ENCODE peak calls at places on chromosome 1, in eight cellular contexts. P, K, Y, J, M, L, R and F are unnamed samples. For H3K27me3, the result is how much of the 10 kb centered on the place peaks cover.

GRCh38 chr1:208041505-208041904 is 130.6 kb upstream of the CD34 start:
- DNase-seq in P (no peak), K (no peak), Y (no peak), J (no peak), M (no peak), L (no peak), R (no peak), F (no peak)

GRCh38 chr1:7490576-7490975 is 280.5 kb upstream of the VAMP3 start:
- DNase-seq in P (no peak), K (no peak), Y (no peak), J (no peak), M (no peak), L (no peak), R (no peak), F (no peak)

GRCh38 chr1:234845097-234845660 is 235.2 kb upstream of the IRF2BP2 start:
- DNase-seq in P (peak), K (no peak), Y (no peak), J (no peak), M (no peak), L (no peak), R (peak), F (peak)

GRCh38 chr1:74344396-74344795 is 109.2 kb downstream of the TNNI3K start:
- DNase-seq in P (no peak), K (no peak), Y (no peak), J (no peak), M (no peak), L (no peak), R (no peak), F (no peak)

GRCh38 chr1:86788300-86789206 is 84.2 kb downstream of the SH3GLB1 start:
- DNase-seq in P (peak), K (peak), Y (no peak), J (peak), M (no peak), L (peak), R (no peak), F (no peak)

GRCh38 chr1:118926261-118926660 is 61.9 kb downstream of the TBX15 start:
- DNase-seq in P (no peak), K (no peak), Y (no peak), J (no peak), M (no peak), L (no peak), R (no peak), F (no peak)

GRCh38 chr1:84569216-84569615 is 5.0 kb downstream of the CTBS start:
- DNase-seq in P (no peak), K (no peak), Y (no peak), J (no peak), M (no peak), L (no peak), R (no peak), F (no peak)

GRCh38 chr1:208004851-208005250 is 93.9 kb upstream of the CD34 start:
- DNase-seq in P (no peak), K (no peak), Y (no peak), J (no peak), M (no peak), L (no peak), R (no peak), F (no peak)

GRCh38 chr1:201511925-201512539 is 5.1 kb upstream of the CSRP1 start:
- DNase-seq in P (peak), K (peak), Y (peak), J (peak), M (no peak), L (peak), R (no peak), F (no peak)

GRCh38 chr1:100414693-100415092 is 62.4 kb downstream of the CDC14A start:
- DNase-seq in P (no peak), K (no peak), Y (no peak), J (no peak), M (no peak), L (no peak), R (no peak), F (no peak)

GRCh38 chr1:198205021-198205684 is 48.4 kb downstream of the NEK7 start:
- DNase-seq in P (no peak), K (no peak), Y (no peak), J (no peak), M (no peak), L (peak), R (no peak), F (no peak)

GRCh38 chr1:203366476-203366875 is 15.6 kb upstream of the FMOD start:
- DNase-seq in P (no peak), K (no peak), Y (no peak), J (no peak), M (no peak), L (no peak), R (no peak), F (no peak)

GRCh38 chr1:225454733-225455132 is 26.9 kb upstream of the LBR start:
- DNase-seq in P (peak), K (no peak), Y (peak), J (peak), M (no peak), L (no peak), R (no peak), F (no peak)

GRCh38 chr1:36912365-36912840 is 121.9 kb downstream of the GRIK3 start:
- DNase-seq in P (no peak), K (no peak), Y (no peak), J (peak), M (no peak), L (no peak), R (no peak), F (no peak)

GRCh38 chr1:150186789-150187559 is 37.3 kb downstream of the PLEKHO1 start:
- DNase-seq in P (peak), K (no peak), Y (no peak), J (no peak), M (no peak), L (peak), R (peak), F (peak)

GRCh38 chr1:42931911-42932422 is 26.7 kb downstream of the SLC2A1 start:
- DNase-seq in P (no peak), K (peak), Y (no peak), J (peak), M (peak), L (peak), R (peak), F (peak)

GRCh38 chr1:58006421-58007032 is 540.0 kb downstream of the OMA1 start:
- DNase-seq in P (no peak), K (no peak), Y (no peak), J (no peak), M (no peak), L (no peak), R (no peak), F (no peak)

GRCh38 chr1:245086389-245086969 is 68.3 kb upstream of the KIF26B start:
- DNase-seq in P (no peak), K (no peak), Y (no peak), J (no peak), M (no peak), L (no peak), R (no peak), F (no peak)

GRCh38 chr1:174531751-174532150 is 84.0 kb downstream of the GPR52 start:
- DNase-seq in P (no peak), K (no peak), Y (no peak), J (no peak), M (no peak), L (no peak), R (no peak), F (no peak)

GRCh38 chr1:201156346-201156745 is 2.1 kb upstream of the TMEM9 start:
- DNase-seq in P (no peak), K (no peak), Y (no peak), J (no peak), M (no peak), L (no peak), R (no peak), F (no peak)

GRCh38 chr1:56507925-56508522 is 71.3 kb downstream of the PLPP3 start:
- DNase-seq in P (no peak), K (no peak), Y (no peak), J (no peak), M (no peak), L (no peak), R (no peak), F (no peak)

GRCh38 chr1:31643976-31644559 is 608 bp downstream of the PEF1 start:
- DNase-seq in P (no peak), K (no peak), Y (no peak), J (no peak), M (no peak), L (no peak), R (no peak), F (no peak)

GRCh38 chr1:227214170-227214569 is 104.1 kb downstream of the CDC42BPA start:
- DNase-seq in P (no peak), K (no peak), Y (no peak), J (no peak), M (no peak), L (no peak), R (no peak), F (no peak)

GRCh38 chr1:27144920-27145661 is 9.8 kb downstream of the SLC9A1 start:
- DNase-seq in P (no peak), K (no peak), Y (peak), J (peak), M (no peak), L (no peak), R (no peak), F (no peak)

GRCh38 chr1:33007190-33008050 is 29.3 kb downstream of the AK2 start:
- DNase-seq in P (peak), K (peak), Y (peak), J (peak), M (no peak), L (no peak), R (no peak), F (no peak)

GRCh38 chr1:225412301-225412700 is 15.5 kb downstream of the LBR start:
- DNase-seq in P (no peak), K (no peak), Y (no peak), J (no peak), M (no peak), L (no peak), R (no peak), F (no peak)

GRCh38 chr1:198072177-198072576 is 84.6 kb upstream of the NEK7 start:
- DNase-seq in P (peak), K (no peak), Y (no peak), J (no peak), M (no peak), L (no peak), R (no peak), F (no peak)

GRCh38 chr1:27005648-27006496 is 6.8 kb downstream of the TENT5B start:
- DNase-seq in P (no peak), K (no peak), Y (no peak), J (no peak), M (no peak), L (peak), R (no peak), F (no peak)

DNA sequence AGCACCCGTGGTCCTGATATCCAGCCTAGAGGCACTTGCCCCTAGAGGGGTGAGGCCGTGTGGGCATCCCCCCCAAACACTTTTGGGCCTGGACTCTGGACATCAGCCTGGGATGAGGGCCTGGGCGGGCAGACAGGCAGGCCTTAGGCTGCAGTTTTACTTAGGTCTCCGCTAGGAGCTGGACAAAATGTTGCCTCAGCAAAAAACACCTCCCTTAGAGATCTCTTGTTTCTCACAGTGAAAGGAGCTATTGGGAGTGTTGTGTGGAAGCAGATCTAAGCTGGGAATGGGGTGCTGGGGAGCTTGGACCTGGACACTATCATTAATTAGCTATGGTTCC is 466 bp upstream of the ALX3 start:
- DNase-seq in P (no peak), K (no peak), Y (no peak), J (no peak), M (no peak), L (no peak), R (no peak), F (no peak)
- H3K27me3 ChIP-seq in P (half or more), K (under half), Y (under half), J (half or more), M (under half), L (under half), R (under half), F (under half)

GRCh38 chr1:239995281-239995680 is 96.4 kb upstream of the FMN2 start:
- DNase-seq in P (no peak), K (no peak), Y (no peak), J (no peak), M (no peak), L (no peak), R (no peak), F (no peak)
- H3K27me3 ChIP-seq in P (under half), K (under half), Y (under half), J (under half), M (under half), L (under half), R (under half), F (under half)

GRCh38 chr1:165353731-165354671 is 2.5 kb downstream of the LMX1A start:
- DNase-seq in P (no peak), K (no peak), Y (no peak), J (no peak), M (no peak), L (no peak), R (no peak), F (no peak)
- H3K27me3 ChIP-seq in P (half or more), K (under half), Y (under half), J (half or more), M (under half), L (under half), R (under half), F (under half)

GRCh38 chr1:15224903-15225485 is 22.0 kb upstream of the FHAD1 start:
- DNase-seq in P (no peak), K (no peak), Y (no peak), J (no peak), M (no peak), L (no peak), R (no peak), F (no peak)
- H3K27me3 ChIP-seq in P (under half), K (under half), Y (under half), J (under half), M (under half), L (under half), R (under half), F (under half)

GRCh38 chr1:111734426-111734825 is 4.8 kb downstream of the INKA2 start:
- DNase-seq in P (no peak), K (no peak), Y (no peak), J (no peak), M (no peak), L (no peak), R (no peak), F (no peak)
- H3K27me3 ChIP-seq in P (under half), K (under half), Y (under half), J (under half), M (under half), L (under half), R (under half), F (under half)

GRCh38 chr1:39692152-39693064 is 1.2 kb upstream of the HPCAL4 start:
- DNase-seq in P (no peak), K (no peak), Y (no peak), J (no peak), M (no peak), L (peak), R (no peak), F (peak)

GRCh38 chr1:39696448-39696847 is 5.2 kb upstream of the HPCAL4 start:
- DNase-seq in P (no peak), K (no peak), Y (no peak), J (no peak), M (no peak), L (no peak), R (no peak), F (no peak)

GRCh38 chr1:39691383-39692151 is at the start of gene HPCAL4:
- DNase-seq in P (peak), K (peak), Y (peak), J (peak), M (peak), L (peak), R (no peak), F (peak)

GRCh38 chr1:39694026-39694425 is 2.8 kb upstream of the HPCAL4 start:
- DNase-seq in P (no peak), K (no peak), Y (no peak), J (no peak), M (no peak), L (no peak), R (no peak), F (no peak)

GRCh38 chr1:39695011-39695410 is 3.8 kb upstream of the HPCAL4 start:
- DNase-seq in P (no peak), K (no peak), Y (no peak), J (no peak), M (no peak), L (no peak), R (no peak), F (no peak)
- H3K27me3 ChIP-seq in P (half or more), K (under half), Y (under half), J (under half), M (under half), L (under half), R (under half), F (under half)

DNA sequence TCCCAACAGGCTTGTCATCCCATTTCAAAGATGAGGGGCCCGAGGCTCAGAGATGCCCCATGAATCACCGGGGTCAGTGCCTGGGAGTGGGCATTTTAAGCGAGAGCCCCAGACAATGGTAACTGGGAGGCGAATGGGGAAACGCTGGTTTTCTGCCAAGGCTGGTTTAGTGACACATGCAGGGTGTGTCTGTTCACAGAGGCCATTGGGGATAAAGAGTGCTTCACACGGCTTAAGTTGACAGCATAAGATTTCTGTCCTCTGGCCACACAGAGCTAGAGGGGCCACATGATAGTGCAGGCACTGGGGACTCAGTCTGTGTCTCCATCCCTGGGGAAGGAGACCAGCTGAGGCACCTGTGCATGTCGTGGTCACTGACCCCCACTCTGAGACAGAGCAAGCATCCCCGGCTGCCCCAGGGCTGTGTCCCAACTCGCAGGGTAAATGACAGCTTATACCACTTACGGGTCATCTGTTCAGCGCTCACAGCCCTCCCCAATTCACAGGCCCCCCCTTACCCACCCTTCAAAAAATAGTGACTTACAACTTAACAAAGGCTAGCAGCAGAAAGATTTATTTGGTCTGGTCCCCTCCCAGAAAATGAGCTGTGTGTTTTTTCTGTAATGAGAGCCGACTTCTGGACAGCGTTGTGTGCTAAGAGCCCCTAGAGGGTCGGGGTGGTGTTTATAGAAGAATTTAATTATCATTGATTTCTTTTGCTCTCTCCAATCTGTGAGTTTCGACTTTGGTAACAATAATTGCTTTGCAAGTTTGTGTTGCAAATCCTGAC is 34.9 kb upstream of the ARHGEF16 start:
- DNase-seq in P (no peak), K (no peak), Y (no peak), J (no peak), M (no peak), L (peak), R (no peak), F (no peak)
- H3K27me3 ChIP-seq in P (under half), K (under half), Y (under half), J (under half), M (under half), L (under half), R (under half), F (under half)

GRCh38 chr1:10789392-10790154 is 6.9 kb downstream of the CASZ1 start:
- DNase-seq in P (no peak), K (no peak), Y (no peak), J (no peak), M (no peak), L (no peak), R (no peak), F (no peak)
- H3K27me3 ChIP-seq in P (under half), K (under half), Y (under half), J (under half), M (under half), L (under half), R (under half), F (under half)

GRCh38 chr1:30627994-30628393 is 95.4 kb downstream of the MATN1 start:
- DNase-seq in P (no peak), K (no peak), Y (peak), J (no peak), M (no peak), L (no peak), R (no peak), F (no peak)

GRCh38 chr1:30623431-30623830 is 100.0 kb downstream of the MATN1 start:
- DNase-seq in P (no peak), K (no peak), Y (no peak), J (no peak), M (no peak), L (no peak), R (no peak), F (no peak)

GRCh38 chr1:30629501-30629900 is 93.9 kb downstream of the MATN1 start:
- DNase-seq in P (no peak), K (no peak), Y (peak), J (no peak), M (no peak), L (no peak), R (no peak), F (no peak)

GRCh38 chr1:30631700-30632099 is 91.7 kb downstream of the MATN1 start:
- DNase-seq in P (no peak), K (no peak), Y (peak), J (peak), M (no peak), L (no peak), R (no peak), F (no peak)

GRCh38 chr1:30627206-30627605 is 96.2 kb downstream of the MATN1 start:
- DNase-seq in P (no peak), K (no peak), Y (no peak), J (no peak), M (no peak), L (no peak), R (no peak), F (no peak)
- H3K27me3 ChIP-seq in P (under half), K (under half), Y (under half), J (under half), M (under half), L (under half), R (under half), F (under half)